ENCODE peak calls at places on chromosome 20, in nine cellular contexts. One of them, this sample, is unnamed.
A peak's percentile ranks its signal among the peaks of the same experiment; 100 is the strongest.

GRCh38 chr20:37882961-37883712 is 19.8 kb upstream of the VSTM2L start:
- DNase-seq in fibroblast of the aortic adventitia: no peak
- DNase-seq in GM20000: no peak
- DNase-seq in PC-3: no peak
- DNase-seq in SHP77: no peak
- DNase-seq in HepG2: peak; percentile 56
- DNase-seq in amniotic epithelial cell: no peak
- DNase-seq in activated CD4-positive, alpha-beta T cell treated with anti-CD3 and anti-CD28 coated beads, Interleukin-2, amount 50 U/mL, for 48 hours: no peak
- DNase-seq in NCI-H774: no peak
- DNase-seq in this sample: no peak

GRCh38 chr20:21513181-21513663 is 642 bp downstream of the NKX2-2 start:
- DNase-seq in fibroblast of the aortic adventitia: no peak
- DNase-seq in GM20000: peak; percentile 45
- DNase-seq in PC-3: no peak
- DNase-seq in SHP77: no peak
- DNase-seq in HepG2: no peak
- DNase-seq in amniotic epithelial cell: no peak
- DNase-seq in activated CD4-positive, alpha-beta T cell treated with anti-CD3 and anti-CD28 coated beads, Interleukin-2, amount 50 U/mL, for 48 hours: no peak
- DNase-seq in NCI-H774: no peak
- DNase-seq in this sample: no peak

GRCh38 chr20:58109126-58109880 is 119.2 kb downstream of the ANKRD60 start:
- DNase-seq in fibroblast of the aortic adventitia: peak; percentile 51
- DNase-seq in GM20000: no peak
- DNase-seq in PC-3: peak; percentile 96
- DNase-seq in SHP77: no peak
- DNase-seq in HepG2: no peak
- DNase-seq in amniotic epithelial cell: peak; percentile 64
- DNase-seq in activated CD4-positive, alpha-beta T cell treated with anti-CD3 and anti-CD28 coated beads, Interleukin-2, amount 50 U/mL, for 48 hours: no peak
- DNase-seq in NCI-H774: no peak
- DNase-seq in this sample: no peak

GRCh38 chr20:57342829-57343228 is 8.2 kb upstream of the RAE1 start:
- DNase-seq in fibroblast of the aortic adventitia: peak; percentile 49
- DNase-seq in GM20000: no peak
- DNase-seq in PC-3: peak; percentile 71
- DNase-seq in SHP77: no peak
- DNase-seq in HepG2: no peak
- DNase-seq in amniotic epithelial cell: peak; percentile 47
- DNase-seq in activated CD4-positive, alpha-beta T cell treated with anti-CD3 and anti-CD28 coated beads, Interleukin-2, amount 50 U/mL, for 48 hours: no peak
- DNase-seq in NCI-H774: no peak
- DNase-seq in this sample: no peak

GRCh38 chr20:46752639-46753235 is 43.3 kb downstream of the SLC2A10 start:
- DNase-seq in fibroblast of the aortic adventitia: peak; percentile 72
- DNase-seq in GM20000: peak; percentile 46
- DNase-seq in PC-3: peak; percentile 82
- DNase-seq in SHP77: peak; percentile 74
- DNase-seq in HepG2: peak; percentile 63
- DNase-seq in amniotic epithelial cell: peak; percentile 39
- DNase-seq in activated CD4-positive, alpha-beta T cell treated with anti-CD3 and anti-CD28 coated beads, Interleukin-2, amount 50 U/mL, for 48 hours: peak; percentile 57
- DNase-seq in NCI-H774: peak; percentile 40
- DNase-seq in this sample: peak; percentile 37

GRCh38 chr20:13865825-13866351 is 81.1 kb downstream of the NDUFAF5 start:
- DNase-seq in fibroblast of the aortic adventitia: peak; percentile 21
- DNase-seq in GM20000: no peak
- DNase-seq in PC-3: no peak
- DNase-seq in SHP77: no peak
- DNase-seq in HepG2: no peak
- DNase-seq in amniotic epithelial cell: peak; percentile 13
- DNase-seq in activated CD4-positive, alpha-beta T cell treated with anti-CD3 and anti-CD28 coated beads, Interleukin-2, amount 50 U/mL, for 48 hours: no peak
- DNase-seq in NCI-H774: no peak
- DNase-seq in this sample: no peak

GRCh38 chr20:63017076-63017825 is 10.5 kb upstream of the BHLHE23 start:
- DNase-seq in fibroblast of the aortic adventitia: no peak
- DNase-seq in GM20000: no peak
- DNase-seq in PC-3: no peak
- DNase-seq in SHP77: no peak
- DNase-seq in HepG2: no peak
- DNase-seq in amniotic epithelial cell: no peak
- DNase-seq in activated CD4-positive, alpha-beta T cell treated with anti-CD3 and anti-CD28 coated beads, Interleukin-2, amount 50 U/mL, for 48 hours: no peak
- DNase-seq in NCI-H774: no peak
- DNase-seq in this sample: no peak

GRCh38 chr20:60214901-60215522 is 256.8 kb downstream of the CDH26 start:
- DNase-seq in fibroblast of the aortic adventitia: no peak
- DNase-seq in GM20000: no peak
- DNase-seq in PC-3: no peak
- DNase-seq in SHP77: no peak
- DNase-seq in HepG2: no peak
- DNase-seq in amniotic epithelial cell: peak; percentile 40
- DNase-seq in activated CD4-positive, alpha-beta T cell treated with anti-CD3 and anti-CD28 coated beads, Interleukin-2, amount 50 U/mL, for 48 hours: no peak
- DNase-seq in NCI-H774: no peak
- DNase-seq in this sample: no peak

GRCh38 chr20:34390769-34391447 is 27.8 kb downstream of the ITCH start:
- DNase-seq in fibroblast of the aortic adventitia: peak; percentile 93
- DNase-seq in GM20000: no peak
- DNase-seq in PC-3: peak; percentile 97
- DNase-seq in SHP77: no peak
- DNase-seq in HepG2: peak; percentile 85
- DNase-seq in amniotic epithelial cell: peak; percentile 93
- DNase-seq in activated CD4-positive, alpha-beta T cell treated with anti-CD3 and anti-CD28 coated beads, Interleukin-2, amount 50 U/mL, for 48 hours: peak; percentile 42
- DNase-seq in NCI-H774: no peak
- DNase-seq in this sample: peak; percentile 83

GRCh38 chr20:46269372-46269771 is 38.9 kb downstream of the CDH22 start:
- DNase-seq in fibroblast of the aortic adventitia: no peak
- DNase-seq in GM20000: no peak
- DNase-seq in PC-3: no peak
- DNase-seq in SHP77: no peak
- DNase-seq in HepG2: no peak
- DNase-seq in amniotic epithelial cell: no peak
- DNase-seq in activated CD4-positive, alpha-beta T cell treated with anti-CD3 and anti-CD28 coated beads, Interleukin-2, amount 50 U/mL, for 48 hours: no peak
- DNase-seq in NCI-H774: no peak
- DNase-seq in this sample: no peak

GRCh38 chr20:18056174-18057105 is 1.3 kb downstream of the OVOL2 start:
- DNase-seq in fibroblast of the aortic adventitia: no peak
- DNase-seq in GM20000: peak; percentile 65
- DNase-seq in PC-3: peak; percentile 60
- DNase-seq in SHP77: no peak
- DNase-seq in HepG2: no peak
- DNase-seq in amniotic epithelial cell: no peak
- DNase-seq in activated CD4-positive, alpha-beta T cell treated with anti-CD3 and anti-CD28 coated beads, Interleukin-2, amount 50 U/mL, for 48 hours: no peak
- DNase-seq in NCI-H774: peak; percentile 60
- DNase-seq in this sample: no peak

GRCh38 chr20:37935435-37935834 is 32.5 kb downstream of the VSTM2L start:
- DNase-seq in fibroblast of the aortic adventitia: no peak
- DNase-seq in GM20000: no peak
- DNase-seq in PC-3: no peak
- DNase-seq in SHP77: no peak
- DNase-seq in HepG2: no peak
- DNase-seq in amniotic epithelial cell: no peak
- DNase-seq in activated CD4-positive, alpha-beta T cell treated with anti-CD3 and anti-CD28 coated beads, Interleukin-2, amount 50 U/mL, for 48 hours: no peak
- DNase-seq in NCI-H774: no peak
- DNase-seq in this sample: no peak

GRCh38 chr20:59825563-59825920 is 107.9 kb downstream of the SYCP2 start:
- DNase-seq in fibroblast of the aortic adventitia: no peak
- DNase-seq in GM20000: no peak
- DNase-seq in PC-3: no peak
- DNase-seq in SHP77: no peak
- DNase-seq in HepG2: no peak
- DNase-seq in amniotic epithelial cell: no peak
- DNase-seq in activated CD4-positive, alpha-beta T cell treated with anti-CD3 and anti-CD28 coated beads, Interleukin-2, amount 50 U/mL, for 48 hours: no peak
- DNase-seq in NCI-H774: no peak
- DNase-seq in this sample: no peak

GRCh38 chr20:32516985-32517873 is 67.9 kb downstream of the NOL4L start:
- DNase-seq in fibroblast of the aortic adventitia: no peak
- DNase-seq in GM20000: no peak
- DNase-seq in PC-3: no peak
- DNase-seq in SHP77: no peak
- DNase-seq in HepG2: no peak
- DNase-seq in amniotic epithelial cell: no peak
- DNase-seq in activated CD4-positive, alpha-beta T cell treated with anti-CD3 and anti-CD28 coated beads, Interleukin-2, amount 50 U/mL, for 48 hours: no peak
- DNase-seq in NCI-H774: no peak
- DNase-seq in this sample: peak; percentile 68

GRCh38 chr20:8388146-8388545 is 256.1 kb downstream of the PLCB1 start:
- DNase-seq in fibroblast of the aortic adventitia: peak; percentile 77
- DNase-seq in GM20000: no peak
- DNase-seq in PC-3: peak; percentile 44
- DNase-seq in SHP77: no peak
- DNase-seq in HepG2: no peak
- DNase-seq in amniotic epithelial cell: peak; percentile 79
- DNase-seq in activated CD4-positive, alpha-beta T cell treated with anti-CD3 and anti-CD28 coated beads, Interleukin-2, amount 50 U/mL, for 48 hours: no peak
- DNase-seq in NCI-H774: no peak
- DNase-seq in this sample: no peak

GRCh38 chr20:46946181-46946624 is 51.6 kb downstream of the EYA2 start:
- DNase-seq in fibroblast of the aortic adventitia: peak; percentile 57
- DNase-seq in GM20000: no peak
- DNase-seq in PC-3: no peak
- DNase-seq in SHP77: no peak
- DNase-seq in HepG2: no peak
- DNase-seq in amniotic epithelial cell: no peak
- DNase-seq in activated CD4-positive, alpha-beta T cell treated with anti-CD3 and anti-CD28 coated beads, Interleukin-2, amount 50 U/mL, for 48 hours: no peak
- DNase-seq in NCI-H774: no peak
- DNase-seq in this sample: no peak

This sample was measured in H4.